ENCODE peak calls at places on chromosomes 16 and 17, in eight cellular contexts. B is T1000; Q is DMS153; W is amygdala; C is stimulated activated CD4-positive, alpha-beta T cell treated with anti-CD3 and anti-CD28 coated beads, Interleukin-1b, Interleukin-23, amount 100 ng/mL, for 1 hour; D is stromal cell of bone marrow; R is activated CD4-positive, alpha-beta T cell treated with anti-CD3 and anti-CD28 coated beads for 1 hour; O is foreskin melanocyte. M is an unnamed sample.

GRCh38 chr17:31078290-31078689 is 16.5 kb upstream of the NF1 start:
- DNase-seq in B (no peak), Q (no peak), W (no peak), C (no peak), D (no peak), R (no peak), O (no peak), M (no peak)

GRCh38 chr16:50160495-50161164 is 7.5 kb downstream of the TENT4B start:
- DNase-seq in B (no peak), Q (no peak), W (no peak), C (no peak), D (no peak), R (no peak), O (no peak), M (no peak)

GRCh38 chr16:53973021-53973420 is 269.1 kb downstream of the FTO start:
- DNase-seq in B (no peak), Q (no peak), W (no peak), C (no peak), D (no peak), R (no peak), O (no peak), M (no peak)

GRCh38 chr17:51085150-51085805 is 35.4 kb downstream of the SPAG9 start:
- DNase-seq in B (no peak), Q (no peak), W (no peak), C (no peak), D (no peak), R (no peak), O (no peak), M (no peak)

GRCh38 chr17:80512233-80512632 is 32.4 kb upstream of the RPTOR start:
- DNase-seq in B (peak; percentile 64), Q (no peak), W (no peak), C (no peak), D (peak; percentile 34), R (no peak), O (no peak), M (no peak)

GRCh38 chr17:39450051-39450450 is 1.0 kb downstream of the MED1 start:
- DNase-seq in B (no peak), Q (no peak), W (no peak), C (no peak), D (no peak), R (no peak), O (no peak), M (no peak)

GRCh38 chr17:49018673-49019215 is 21.6 kb downstream of the IGF2BP1 start:
- DNase-seq in B (no peak), Q (no peak), W (no peak), C (no peak), D (no peak), R (no peak), O (no peak), M (no peak)

GRCh38 chr17:29138184-29138955 is 41.8 kb downstream of the MYO18A start:
- DNase-seq in B (no peak), Q (no peak), W (no peak), C (peak; percentile 34), D (no peak), R (no peak), O (no peak), M (no peak)

GRCh38 chr17:38628441-38628840 is 22.7 kb upstream of the SRCIN1 start:
- DNase-seq in B (no peak), Q (no peak), W (no peak), C (no peak), D (no peak), R (no peak), O (no peak), M (no peak)

GRCh38 chr17:19880393-19880792 is 12.7 kb upstream of the ULK2 start:
- DNase-seq in B (no peak), Q (no peak), W (no peak), C (no peak), D (no peak), R (no peak), O (no peak), M (no peak)

GRCh38 chr17:51120357-51120738 is 320 bp downstream of the SPAG9 start:
- DNase-seq in B (no peak), Q (peak; percentile 35), W (no peak), C (peak; percentile 16), D (no peak), R (no peak), O (no peak), M (no peak)

GRCh38 chr17:36148559-36149295 is 27.7 kb downstream of the TBC1D3B start:
- DNase-seq in B (peak; percentile 23), Q (no peak), W (peak; percentile 23), C (peak; percentile 38), D (peak; percentile 34), R (peak; percentile 39), O (peak; percentile 33), M (peak; percentile 68)

GRCh38 chr17:18140648-18141047 is 32.1 kb downstream of the MYO15A start:
- DNase-seq in B (no peak), Q (no peak), W (no peak), C (no peak), D (no peak), R (no peak), O (no peak), M (no peak)

GRCh38 chr17:29733151-29733550 is 110.4 kb upstream of the CORO6 start:
- DNase-seq in B (no peak), Q (no peak), W (no peak), C (no peak), D (no peak), R (no peak), O (no peak), M (no peak)

GRCh38 chr17:11391134-11391533 is 150.1 kb downstream of the SHISA6 start:
- DNase-seq in B (no peak), Q (no peak), W (no peak), C (no peak), D (no peak), R (no peak), O (no peak), M (no peak)

GRCh38 chr17:39608601-39609000 is 881 bp upstream of the NEUROD2 start:
- DNase-seq in B (no peak), Q (no peak), W (no peak), C (no peak), D (no peak), R (no peak), O (no peak), M (no peak)

GRCh38 chr16:74862743-74863244 is 88.2 kb upstream of the FA2H start:
- DNase-seq in B (peak; percentile 7), Q (peak; percentile 13), W (peak; percentile 2), C (no peak), D (no peak), R (no peak), O (peak; percentile 24), M (peak; percentile 16)

GRCh38 chr17:7445011-7445927 is at the start of gene CHRNB1:
- DNase-seq in B (no peak), Q (no peak), W (peak; percentile 65), C (no peak), D (no peak), R (no peak), O (peak; percentile 35), M (peak; percentile 38)

GRCh38 chr17:45411348-45412105 is 21.1 kb downstream of the ARHGAP27 start:
- DNase-seq in B (no peak), Q (no peak), W (no peak), C (no peak), D (no peak), R (no peak), O (no peak), M (no peak)

GRCh38 chr16:380837-381787 is 666 bp downstream of the PGAP6 start:
- DNase-seq in B (no peak), Q (no peak), W (no peak), C (no peak), D (no peak), R (no peak), O (no peak), M (no peak)

GRCh38 chr16:80807916-80808315 is 3.5 kb upstream of the CDYL2 start:
- DNase-seq in B (no peak), Q (no peak), W (no peak), C (no peak), D (no peak), R (no peak), O (no peak), M (no peak)

GRCh38 chr17:55117063-55117611 is 147.6 kb upstream of the HLF start:
- DNase-seq in B (no peak), Q (no peak), W (no peak), C (no peak), D (no peak), R (no peak), O (peak; percentile 74), M (no peak)

GRCh38 chr17:40980594-40980993 is 3.5 kb downstream of the KRT40 start:
- DNase-seq in B (no peak), Q (no peak), W (peak; percentile 8), C (no peak), D (peak; percentile 45), R (no peak), O (no peak), M (no peak)

GRCh38 chr16:24800586-24800985 is 45.2 kb upstream of the SLC5A11 start:
- DNase-seq in B (no peak), Q (no peak), W (no peak), C (no peak), D (no peak), R (no peak), O (peak; percentile 14), M (no peak)

GRCh38 chr17:65403616-65404015 is 157.8 kb downstream of the AXIN2 start:
- DNase-seq in B (no peak), Q (no peak), W (no peak), C (no peak), D (no peak), R (no peak), O (no peak), M (no peak)

GRCh38 chr17:80807014-80807413 is 184.6 kb upstream of the CHMP6 start:
- DNase-seq in B (no peak), Q (no peak), W (no peak), C (no peak), D (no peak), R (no peak), O (no peak), M (no peak)

M was measured in COLO829.